ENCODE peak calls at places on chromosomes 12 and 14, in four cellular contexts. Z is heart left ventricle, U is fibroblast of lung, X is cardiac fibroblast. N is an unnamed sample.

GRCh38 chr14:76863724-76864407 is 37.7 kb downstream of the LRRC74A start:
- DNase-seq in Z (peak), U (no peak), X (peak), N (no peak)

GRCh38 chr14:69859591-69859990 is 19.6 kb upstream of the SMOC1 start:
- DNase-seq in Z (no peak), U (no peak), X (no peak), N (no peak)

GRCh38 chr14:101108579-101109346 is 205.2 kb upstream of the RTL1 start:
- DNase-seq in Z (no peak), U (no peak), X (no peak), N (no peak)

GRCh38 chr12:104859144-104859543 is 98.9 kb downstream of the SLC41A2 start:
- DNase-seq in Z (no peak), U (peak), X (no peak), N (peak)

GRCh38 chr14:39683711-39684110 is 251.5 kb upstream of the FBXO33 start:
- DNase-seq in Z (no peak), U (no peak), X (no peak), N (no peak)

GRCh38 chr14:64549016-64549415 is 745 bp upstream of the PPP1R36 start:
- DNase-seq in Z (no peak), U (no peak), X (no peak), N (no peak)

GRCh38 chr12:110347767-110348166 is 55.7 kb downstream of the ANAPC7 start:
- DNase-seq in Z (no peak), U (no peak), X (no peak), N (no peak)

GRCh38 chr12:62832528-62832927 is 102.4 kb downstream of the PPM1H start:
- DNase-seq in Z (no peak), U (no peak), X (no peak), N (no peak)

GRCh38 chr14:73795974-73796373 is 55.7 kb upstream of the PTGR2 start:
- DNase-seq in Z (no peak), U (peak), X (peak), N (no peak)

GRCh38 chr12:111029305-111029704 is 108.9 kb upstream of the MYL2 start:
- DNase-seq in Z (no peak), U (no peak), X (no peak), N (no peak)

GRCh38 chr12:107429006-107429698 is 256.4 kb upstream of the PWP1 start:
- DNase-seq in Z (no peak), U (no peak), X (no peak), N (no peak)

GRCh38 chr12:21891763-21892217 is 49.4 kb downstream of the ABCC9 start:
- DNase-seq in Z (peak), U (peak), X (peak), N (no peak)

GRCh38 chr12:123139926-123140674 is 10.8 kb downstream of the PITPNM2 start:
- DNase-seq in Z (no peak), U (peak), X (peak), N (no peak)

GRCh38 chr12:2877959-2878732 is 1.1 kb downstream of the RHNO1 start:
- DNase-seq in Z (no peak), U (peak), X (peak), N (no peak)

GRCh38 chr12:88142610-88142991 is 494 bp downstream of the TMTC3 start:
- DNase-seq in Z (peak), U (no peak), X (no peak), N (no peak)

GRCh38 chr12:67415473-67415872 is 146.3 kb downstream of the CAND1 start:
- DNase-seq in Z (no peak), U (peak), X (peak), N (no peak)

GRCh38 chr14:94043111-94043755 is 17.1 kb downstream of the OTUB2 start:
- DNase-seq in Z (no peak), U (peak), X (peak), N (no peak)

GRCh38 chr12:120241561-120242274 is 23.8 kb downstream of the PXN start:
- DNase-seq in Z (no peak), U (peak), X (no peak), N (no peak)

GRCh38 chr12:27812502-27812901 is 32.5 kb upstream of the MANSC4 start:
- DNase-seq in Z (no peak), U (no peak), X (no peak), N (no peak)

GRCh38 chr12:116599285-116600122 is 40.3 kb downstream of the MAP1LC3B2 start:
- DNase-seq in Z (peak), U (peak), X (peak), N (peak)

GRCh38 chr14:105140581-105140980 is 28.0 kb downstream of the JAG2 start:
- DNase-seq in Z (no peak), U (no peak), X (no peak), N (no peak)

GRCh38 chr14:104137297-104138097 is 890 bp upstream of the KIF26A start:
- DNase-seq in Z (peak), U (peak), X (peak), N (no peak)

GRCh38 chr12:103645202-103645601 is 58.1 kb downstream of the STAB2 start:
- DNase-seq in Z (no peak), U (no peak), X (peak), N (peak)

GRCh38 chr14:104086210-104086660 is 735 bp downstream of the ASPG start:
- DNase-seq in Z (no peak), U (no peak), X (no peak), N (no peak)

GRCh38 chr12:22855456-22855855 is 230.5 kb downstream of the ETNK1 start:
- DNase-seq in Z (no peak), U (no peak), X (no peak), N (no peak)

GRCh38 chr12:31756977-31757420 is 28.2 kb upstream of the AMN1 start:
- DNase-seq in Z (no peak), U (peak), X (peak), N (no peak)

GRCh38 chr12:2691340-2692111 is 103.2 kb upstream of the FKBP4 start:
- DNase-seq in Z (no peak), U (no peak), X (no peak), N (no peak)

GRCh38 chr12:25497021-25497420 is 56.1 kb downstream of the LMNTD1 start:
- DNase-seq in Z (no peak), U (no peak), X (no peak), N (no peak)

GRCh38 chr12:52362118-52362726 is 5.1 kb downstream of the KRT85 start:
- DNase-seq in Z (no peak), U (no peak), X (no peak), N (no peak)

GRCh38 chr12:4984971-4985370 is 58.7 kb upstream of the KCNA5 start:
- DNase-seq in Z (no peak), U (no peak), X (no peak), N (no peak)

GRCh38 chr12:124422142-124422569 is 127.3 kb downstream of the RFLNA start:
- DNase-seq in Z (no peak), U (peak), X (peak), N (no peak)

GRCh38 chr14:68896132-68896531 is 83.0 kb downstream of the ACTN1 start:
- DNase-seq in Z (no peak), U (no peak), X (no peak), N (no peak)

GRCh38 chr14:20684662-20685456 is 499 bp downstream of the RNASE4 start:
- DNase-seq in Z (peak), U (peak), X (peak), N (no peak)

GRCh38 chr12:95859947-95860850 is 1.4 kb downstream of the SNRPF start:
- DNase-seq in Z (no peak), U (no peak), X (no peak), N (no peak)

GRCh38 chr12:106790020-106790419 is 15.5 kb downstream of the RIC8B start:
- DNase-seq in Z (no peak), U (no peak), X (no peak), N (no peak)

GRCh38 chr12:67524861-67525499 is 123.6 kb upstream of the DYRK2 start:
- DNase-seq in Z (peak), U (no peak), X (no peak), N (no peak)

GRCh38 chr12:4717806-4718205 is 2.4 kb upstream of the GALNT8 start:
- DNase-seq in Z (no peak), U (no peak), X (no peak), N (no peak)

GRCh38 chr12:97960741-97961608 is 498.4 kb downstream of the RMST start:
- DNase-seq in Z (no peak), U (peak), X (peak), N (no peak)

GRCh38 chr14:100542619-100543205 is 44.5 kb downstream of the BEGAIN start:
- DNase-seq in Z (peak), U (no peak), X (no peak), N (no peak)

GRCh38 chr14:88552859-88553258 is 1.9 kb downstream of the PTPN21 start:
- DNase-seq in Z (no peak), U (no peak), X (no peak), N (no peak)
- H3K4me3 ChIP-seq in Z (peak), U (peak), X (no peak), N (no peak)

DNA sequence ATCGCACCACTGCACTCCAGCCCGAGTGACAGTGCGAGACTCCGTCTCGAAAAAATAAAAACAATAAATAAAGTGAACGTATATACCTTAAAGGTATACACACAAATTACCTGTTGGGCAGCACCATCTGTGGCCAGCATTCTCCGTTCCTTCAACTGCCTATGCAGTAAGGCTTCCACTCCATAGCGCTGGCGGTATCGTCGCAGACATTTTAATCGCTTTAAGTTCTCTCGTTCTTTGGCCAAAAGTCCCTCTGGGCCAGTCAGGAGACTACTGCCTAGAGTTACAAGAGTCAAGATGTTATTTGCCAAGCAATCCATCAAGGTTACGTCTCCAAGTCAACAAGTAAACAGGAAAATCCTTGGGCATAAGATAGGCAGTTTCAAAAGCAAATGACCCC is 13.0 kb downstream of the KANSL2 start:
- DNase-seq in Z (no peak), U (no peak), X (no peak), N (no peak)
- H3K4me3 ChIP-seq in Z (no peak), U (no peak), X (no peak), N (no peak)

DNA sequence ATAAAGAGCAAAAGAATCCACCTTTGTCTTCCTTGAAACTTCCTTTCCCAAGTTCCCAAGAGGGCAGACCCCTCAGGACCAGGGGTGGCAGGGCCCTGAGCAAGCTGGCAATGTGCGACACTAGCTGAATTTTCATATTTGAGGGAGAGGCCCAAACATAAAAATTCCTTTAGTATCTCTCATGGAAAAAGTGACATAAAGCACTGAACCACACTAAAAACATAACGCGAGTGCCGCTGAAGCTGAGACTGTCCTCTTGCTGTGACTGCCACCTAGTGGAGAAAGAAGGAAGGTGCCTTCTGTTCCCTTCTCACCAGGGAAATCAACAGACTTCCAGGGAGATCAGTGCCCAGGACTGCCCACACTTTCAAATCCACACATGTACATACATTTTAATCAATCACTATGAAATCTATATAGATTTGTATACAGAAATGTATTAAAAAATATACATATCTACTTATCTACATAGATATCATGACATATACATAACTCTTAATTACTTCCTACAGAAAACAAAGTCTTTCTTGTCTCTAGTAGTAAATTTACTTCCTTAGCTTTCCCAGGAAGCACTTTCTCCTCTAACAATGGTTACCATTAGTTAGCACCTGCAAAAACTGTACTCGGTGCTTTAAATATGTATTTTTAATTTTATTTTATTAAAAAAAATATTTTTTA is 53.8 kb downstream of the SSH1 start:
- DNase-seq in Z (peak), U (peak), X (peak), N (peak)
- H3K4me3 ChIP-seq in Z (peak), U (no peak), X (no peak), N (no peak)

GRCh38 chr14:103081951-103082350 is 2.1 kb upstream of the LBHD2 start:
- DNase-seq in Z (no peak), U (no peak), X (no peak), N (no peak)

GRCh38 chr14:103086771-103087342 is 2.8 kb downstream of the LBHD2 start:
- DNase-seq in Z (no peak), U (no peak), X (no peak), N (no peak)

GRCh38 chr14:103087343-103087835 is 3.4 kb downstream of the LBHD2 start:
- DNase-seq in Z (no peak), U (no peak), X (no peak), N (no peak)

GRCh38 chr14:103085106-103086091 is 1.4 kb downstream of the LBHD2 start:
- DNase-seq in Z (peak), U (no peak), X (no peak), N (no peak)

GRCh38 chr14:103084021-103084919 is at the start of gene LBHD2:
- DNase-seq in Z (peak), U (no peak), X (no peak), N (no peak)
- H3K4me3 ChIP-seq in Z (no peak), U (no peak), X (no peak), N (peak)

DNA sequence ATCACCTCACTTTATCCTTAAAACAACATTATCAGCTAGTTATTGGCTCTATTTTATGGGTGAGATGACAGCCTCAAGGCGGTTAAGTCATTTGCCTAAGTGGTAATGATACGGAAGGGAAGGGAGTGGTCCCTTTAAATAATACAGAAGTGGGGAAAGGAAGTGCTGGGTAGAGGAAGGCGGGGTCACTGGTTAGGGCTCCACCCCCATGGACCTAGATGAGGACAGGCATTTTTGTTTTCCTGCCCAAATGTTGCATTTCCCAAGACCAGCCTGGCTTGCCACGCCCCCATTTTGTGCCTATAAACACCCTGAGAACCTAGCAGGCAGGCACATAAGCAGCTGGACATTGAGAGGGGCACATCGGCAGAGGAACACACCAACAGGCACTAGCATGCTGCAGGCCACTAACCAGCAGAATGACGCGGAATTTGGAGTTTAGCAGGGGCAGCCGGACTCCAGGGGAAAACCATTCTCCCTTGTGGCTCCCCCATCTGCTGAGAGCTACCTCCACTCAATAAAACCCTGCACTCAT is 100.9 kb downstream of the EPS8 start:
- DNase-seq in Z (peak), U (no peak), X (peak), N (no peak)
- H3K4me3 ChIP-seq in Z (peak), U (no peak), X (no peak), N (no peak)

GRCh38 chr12:6849976-6850560 is 1.0 kb downstream of the CDCA3 start:
- DNase-seq in Z (no peak), U (no peak), X (no peak), N (no peak)
- H3K4me3 ChIP-seq in Z (no peak), U (peak), X (no peak), N (peak)